ENCODE peak calls at places on chromosomes 7 and 10, in seven cellular contexts. J is fibroblast of villous mesenchyme, Q is neural crest cell, H is omental fat pad, N is GM10248, G is IMR-90, X is Peyer's patch. S is an unnamed sample.

GRCh38 chr10:49768329-49768728 is 6.2 kb upstream of the OGDHL start:
- DNase-seq in H (no peak), Q (no peak), X (no peak), J (no peak), N (peak; percentile 9), G (no peak), S (no peak)

GRCh38 chr7:72101444-72101843 is 310.7 kb downstream of the CALN1 start:
- DNase-seq in J (no peak), X (no peak), N (no peak), H (no peak), Q (no peak), G (no peak), S (no peak)

GRCh38 chr10:91042069-91042468 is 121.2 kb upstream of the ANKRD1 start:
- DNase-seq in N (no peak), H (no peak), G (no peak), Q (no peak), J (peak; percentile 21), X (no peak), S (no peak)

GRCh38 chr10:75944061-75944460 is 512.6 kb downstream of the LRMDA start:
- DNase-seq in J (no peak), Q (no peak), N (no peak), H (no peak), G (no peak), X (no peak), S (no peak)

GRCh38 chr10:101400529-101400928 is 46.6 kb downstream of the BTRC start:
- DNase-seq in Q (no peak), J (no peak), H (no peak), X (no peak), N (no peak), G (peak; percentile 9), S (no peak)

GRCh38 chr10:72461085-72461484 is 106.4 kb upstream of the DNAJB12 start:
- DNase-seq in X (no peak), Q (no peak), N (no peak), G (no peak), J (no peak), H (no peak), S (no peak)

GRCh38 chr10:3761916-3762708 is 22.9 kb downstream of the KLF6 start:
- DNase-seq in X (peak; percentile 41), N (no peak), G (peak; percentile 35), Q (no peak), J (peak; percentile 55), H (no peak), S (no peak)

GRCh38 chr10:28367419-28367818 is 64.6 kb upstream of the MPP7 start:
- DNase-seq in X (no peak), H (no peak), G (no peak), Q (no peak), J (no peak), N (no peak), S (no peak)

GRCh38 chr10:28331821-28332220 is 29.0 kb upstream of the MPP7 start:
- DNase-seq in J (peak; percentile 10), G (peak; percentile 97), X (no peak), Q (no peak), N (no peak), H (no peak), S (no peak)

GRCh38 chr7:87475359-87476178 is at the start of gene ABCB4:
- DNase-seq in G (no peak), Q (peak; percentile 29), J (no peak), H (no peak), N (peak; percentile 30), X (peak; percentile 58), S (no peak)

GRCh38 chr7:115838829-115839228 is 191.7 kb downstream of the TFEC start:
- DNase-seq in N (no peak), H (no peak), G (peak; percentile 50), J (peak; percentile 10), Q (no peak), X (no peak), S (no peak)

GRCh38 chr7:93715234-93715633 is 140.7 kb upstream of the CALCR start:
- DNase-seq in X (peak; percentile 54), J (peak; percentile 71), G (peak; percentile 39), H (no peak), N (no peak), Q (peak; percentile 50), S (no peak)

GRCh38 chr10:104049497-104050250 is 36.0 kb downstream of the COL17A1 start:
- DNase-seq in G (peak; percentile 49), Q (no peak), H (no peak), X (peak; percentile 59), N (no peak), J (peak; percentile 10), S (no peak)

GRCh38 chr10:117663750-117664149 is 121.2 kb downstream of the EMX2 start:
- DNase-seq in Q (no peak), X (no peak), N (peak; percentile 81), J (peak; percentile 94), G (peak; percentile 28), H (no peak), S (no peak)

GRCh38 chr7:11155883-11156282 is 182.2 kb downstream of the PHF14 start:
- DNase-seq in J (peak; percentile 15), G (peak; percentile 18), H (no peak), N (no peak), X (no peak), Q (no peak), S (no peak)

GRCh38 chr10:29132821-29133156 is 156.1 kb upstream of the LYZL1 start:
- DNase-seq in J (no peak), G (no peak), N (no peak), H (no peak), Q (no peak), X (no peak), S (no peak)

GRCh38 chr7:113622796-113623195 is 296.0 kb downstream of the PPP1R3A start:
- DNase-seq in G (no peak), X (no peak), N (no peak), H (no peak), Q (no peak), J (no peak), S (no peak)

GRCh38 chr10:48398261-48398660 is 91.8 kb downstream of the MAPK8 start:
- DNase-seq in H (no peak), N (no peak), X (no peak), J (no peak), G (no peak), Q (no peak), S (no peak)

GRCh38 chr10:118773041-118773440 is 18.3 kb upstream of the CACUL1 start:
- DNase-seq in X (no peak), G (no peak), J (no peak), N (no peak), Q (no peak), H (no peak), S (no peak)

GRCh38 chr10:118776033-118776432 is 21.3 kb upstream of the CACUL1 start:
- DNase-seq in X (no peak), H (no peak), J (no peak), G (no peak), N (no peak), Q (no peak), S (no peak)

GRCh38 chr10:118778727-118779126 is 24.0 kb upstream of the CACUL1 start:
- DNase-seq in J (no peak), N (no peak), X (no peak), G (no peak), H (no peak), Q (no peak), S (no peak)

GRCh38 chr10:118776960-118777359 is 22.2 kb upstream of the CACUL1 start:
- DNase-seq in Q (no peak), J (no peak), G (no peak), X (no peak), N (no peak), H (no peak), S (no peak)

GRCh38 chr10:118775478-118775877 is 20.7 kb upstream of the CACUL1 start:
- DNase-seq in J (peak; percentile 20), H (no peak), Q (no peak), X (no peak), G (no peak), N (no peak), S (no peak)
- TF ChIP-seq CTCF in J (peak; percentile 33), H (no peak), Q (peak; percentile 24), X (no peak), G (peak; percentile 16), N (no peak), S (peak; percentile 24)

GRCh38 chr7:12735923-12736322 is 48.5 kb downstream of the ARL4A start:
- DNase-seq in G (no peak), J (no peak), X (no peak), N (no peak), Q (no peak), H (no peak), S (no peak)

GRCh38 chr7:12737364-12737763 is 49.9 kb downstream of the ARL4A start:
- DNase-seq in G (no peak), X (no peak), J (no peak), H (no peak), N (no peak), Q (no peak), S (no peak)

GRCh38 chr7:12737836-12738235 is 50.4 kb downstream of the ARL4A start:
- DNase-seq in X (no peak), G (no peak), N (no peak), J (no peak), Q (no peak), H (no peak), S (no peak)

GRCh38 chr7:12741951-12742575 is 54.6 kb downstream of the ARL4A start:
- DNase-seq in Q (no peak), N (no peak), H (no peak), J (no peak), X (no peak), G (peak; percentile 74), S (no peak)

GRCh38 chr7:12738665-12739064 is 51.2 kb downstream of the ARL4A start:
- DNase-seq in Q (no peak), H (no peak), N (no peak), J (no peak), X (no peak), G (no peak), S (no peak)
- TF ChIP-seq CTCF in Q (no peak), H (no peak), N (no peak), J (no peak), X (no peak), G (no peak), S (no peak)

GRCh38 chr10:97687785-97688781 is 1.0 kb upstream of the AVPI1 start:
- DNase-seq in J (peak; percentile 94), Q (no peak), G (peak; percentile 93), X (no peak), N (no peak), H (no peak), S (no peak)
- TF ChIP-seq CTCF in J (no peak), Q (no peak), G (no peak), X (no peak), N (no peak), H (no peak), S (no peak)

GRCh38 chr7:28364082-28364481 is 48.2 kb upstream of the CREB5 start:
- DNase-seq in J (no peak), N (no peak), G (no peak), X (no peak), H (no peak), Q (no peak), S (no peak)
- TF ChIP-seq CTCF in J (peak; percentile 15), N (no peak), G (peak; percentile 18), X (peak; percentile 8), H (no peak), Q (peak; percentile 52), S (no peak)

DNA sequence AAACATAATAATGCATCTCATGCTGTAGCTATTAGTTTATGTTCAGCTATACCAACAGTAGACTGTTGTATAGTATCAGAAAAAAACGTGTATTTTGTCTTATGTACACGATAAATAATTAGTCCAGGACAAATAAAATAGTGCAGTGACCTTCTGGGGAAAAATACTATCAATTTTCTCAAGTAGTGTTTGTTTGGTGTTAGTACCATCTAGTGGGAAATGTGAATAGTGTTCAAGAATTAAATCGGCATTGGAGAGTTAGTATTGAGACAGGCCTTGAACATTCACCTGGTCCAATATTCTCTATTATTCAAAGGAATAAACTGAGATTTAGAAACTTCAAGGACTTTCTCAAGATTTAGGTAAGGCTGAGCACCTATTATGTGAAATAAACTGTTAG is 21.7 kb upstream of the OR2A5 start:
- DNase-seq in J (peak; percentile 57), X (no peak), G (peak; percentile 50), Q (no peak), H (no peak), N (no peak), S (no peak)
- TF ChIP-seq CTCF in J (peak; percentile 64), X (peak; percentile 73), G (peak; percentile 70), Q (peak; percentile 66), H (no peak), N (no peak), S (no peak)

S was measured in CD14-positive monocyte.